ENCODE peak calls at places on chromosomes 12 and 14, in seven cellular contexts. One of them, this sample, is unnamed.

GRCh38 chr14:89504084-89504483 is 87.1 kb upstream of the FOXN3 start:
- DNase-seq in IMR-90: peak; percentile 63
- DNase-seq in transverse colon: no peak
- DNase-seq in mucosa of descending colon: no peak
- DNase-seq in BE2C: no peak
- DNase-seq in sigmoid colon: no peak
- DNase-seq in aorta: no peak
- DNase-seq in this sample: no peak

GRCh38 chr14:42140831-42141279 is 534.2 kb downstream of the LRFN5 start:
- DNase-seq in IMR-90: peak; percentile 90
- DNase-seq in sigmoid colon: no peak
- DNase-seq in aorta: no peak
- DNase-seq in BE2C: no peak
- DNase-seq in transverse colon: no peak
- DNase-seq in mucosa of descending colon: no peak
- DNase-seq in this sample: no peak

GRCh38 chr12:94191023-94191422 is 42.6 kb downstream of the PLXNC1 start:
- DNase-seq in mucosa of descending colon: no peak
- DNase-seq in sigmoid colon: no peak
- DNase-seq in transverse colon: no peak
- DNase-seq in BE2C: no peak
- DNase-seq in aorta: no peak
- DNase-seq in IMR-90: no peak
- DNase-seq in this sample: no peak

GRCh38 chr12:50765325-50765911 is 1.5 kb downstream of the ATF1 start:
- DNase-seq in transverse colon: peak; percentile 57
- DNase-seq in aorta: no peak
- DNase-seq in IMR-90: peak; percentile 56
- DNase-seq in mucosa of descending colon: no peak
- DNase-seq in sigmoid colon: no peak
- DNase-seq in BE2C: peak; percentile 51
- DNase-seq in this sample: no peak

GRCh38 chr12:122021822-122022392 is at the start of gene BCL7A:
- DNase-seq in mucosa of descending colon: peak; percentile 80
- DNase-seq in IMR-90: peak; percentile 74
- DNase-seq in transverse colon: peak; percentile 76
- DNase-seq in sigmoid colon: peak; percentile 89
- DNase-seq in BE2C: peak; percentile 80
- DNase-seq in aorta: peak; percentile 67
- DNase-seq in this sample: peak; percentile 58

GRCh38 chr14:74538411-74539391 is 45.1 kb downstream of the ISCA2 start:
- DNase-seq in transverse colon: no peak
- DNase-seq in IMR-90: no peak
- DNase-seq in mucosa of descending colon: no peak
- DNase-seq in aorta: no peak
- DNase-seq in sigmoid colon: no peak
- DNase-seq in BE2C: no peak
- DNase-seq in this sample: no peak

GRCh38 chr14:94602722-94603121 is 9.5 kb upstream of the SERPINA3 start:
- DNase-seq in sigmoid colon: peak; percentile 57
- DNase-seq in aorta: no peak
- DNase-seq in BE2C: no peak
- DNase-seq in mucosa of descending colon: no peak
- DNase-seq in transverse colon: no peak
- DNase-seq in IMR-90: no peak
- DNase-seq in this sample: no peak

GRCh38 chr12:85835417-85835809 is 796 bp downstream of the RASSF9 start:
- DNase-seq in sigmoid colon: no peak
- DNase-seq in IMR-90: peak; percentile 10
- DNase-seq in mucosa of descending colon: no peak
- DNase-seq in aorta: no peak
- DNase-seq in BE2C: no peak
- DNase-seq in transverse colon: no peak
- DNase-seq in this sample: no peak

GRCh38 chr14:58637391-58638230 is at the start of gene DACT1:
- DNase-seq in transverse colon: peak; percentile 50
- DNase-seq in BE2C: peak; percentile 51
- DNase-seq in sigmoid colon: peak; percentile 84
- DNase-seq in aorta: peak; percentile 87
- DNase-seq in IMR-90: peak; percentile 79
- DNase-seq in mucosa of descending colon: peak; percentile 60
- DNase-seq in this sample: peak; percentile 38

GRCh38 chr14:58533417-58533816 is 104.3 kb upstream of the DACT1 start:
- DNase-seq in aorta: no peak
- DNase-seq in BE2C: peak; percentile 24
- DNase-seq in mucosa of descending colon: no peak
- DNase-seq in transverse colon: no peak
- DNase-seq in IMR-90: no peak
- DNase-seq in sigmoid colon: no peak
- DNase-seq in this sample: no peak

GRCh38 chr12:69563166-69563762 is 22.0 kb upstream of the CCT2 start:
- DNase-seq in mucosa of descending colon: no peak
- DNase-seq in BE2C: no peak
- DNase-seq in aorta: no peak
- DNase-seq in sigmoid colon: no peak
- DNase-seq in transverse colon: no peak
- DNase-seq in IMR-90: no peak
- DNase-seq in this sample: no peak

GRCh38 chr12:69569236-69569635 is 16.0 kb upstream of the CCT2 start:
- DNase-seq in BE2C: no peak
- DNase-seq in mucosa of descending colon: no peak
- DNase-seq in sigmoid colon: no peak
- DNase-seq in transverse colon: no peak
- DNase-seq in IMR-90: peak; percentile 49
- DNase-seq in aorta: no peak
- DNase-seq in this sample: no peak

GRCh38 chr12:69570545-69571399 is 14.5 kb upstream of the CCT2 start:
- DNase-seq in BE2C: peak; percentile 63
- DNase-seq in mucosa of descending colon: no peak
- DNase-seq in transverse colon: peak; percentile 46
- DNase-seq in IMR-90: peak; percentile 69
- DNase-seq in aorta: peak; percentile 49
- DNase-seq in sigmoid colon: peak; percentile 68
- DNase-seq in this sample: peak; percentile 53

GRCh38 chr12:69570000-69570516 is 15.2 kb upstream of the CCT2 start:
- DNase-seq in mucosa of descending colon: no peak
- DNase-seq in aorta: no peak
- DNase-seq in transverse colon: no peak
- DNase-seq in BE2C: no peak
- DNase-seq in sigmoid colon: no peak
- DNase-seq in IMR-90: no peak
- DNase-seq in this sample: no peak

GRCh38 chr12:69566603-69567002 is 18.7 kb upstream of the CCT2 start:
- DNase-seq in transverse colon: no peak
- DNase-seq in IMR-90: no peak
- DNase-seq in aorta: no peak
- DNase-seq in BE2C: no peak
- DNase-seq in mucosa of descending colon: no peak
- DNase-seq in sigmoid colon: no peak
- DNase-seq in this sample: no peak
- H3K4me1 ChIP-seq in transverse colon: no peaks in the 10 kb centered on the region
- H3K4me1 ChIP-seq in IMR-90: peaks cover 2% of the 10 kb centered on the region
- H3K4me1 ChIP-seq in aorta: no peaks in the 10 kb centered on the region
- H3K4me1 ChIP-seq in BE2C: peaks cover 3% of the 10 kb centered on the region
- H3K4me1 ChIP-seq in mucosa of descending colon: no peaks in the 10 kb centered on the region
- H3K4me1 ChIP-seq in sigmoid colon: no peaks in the 10 kb centered on the region
- H3K4me1 ChIP-seq in this sample: no peaks in the 10 kb centered on the region

DNA sequence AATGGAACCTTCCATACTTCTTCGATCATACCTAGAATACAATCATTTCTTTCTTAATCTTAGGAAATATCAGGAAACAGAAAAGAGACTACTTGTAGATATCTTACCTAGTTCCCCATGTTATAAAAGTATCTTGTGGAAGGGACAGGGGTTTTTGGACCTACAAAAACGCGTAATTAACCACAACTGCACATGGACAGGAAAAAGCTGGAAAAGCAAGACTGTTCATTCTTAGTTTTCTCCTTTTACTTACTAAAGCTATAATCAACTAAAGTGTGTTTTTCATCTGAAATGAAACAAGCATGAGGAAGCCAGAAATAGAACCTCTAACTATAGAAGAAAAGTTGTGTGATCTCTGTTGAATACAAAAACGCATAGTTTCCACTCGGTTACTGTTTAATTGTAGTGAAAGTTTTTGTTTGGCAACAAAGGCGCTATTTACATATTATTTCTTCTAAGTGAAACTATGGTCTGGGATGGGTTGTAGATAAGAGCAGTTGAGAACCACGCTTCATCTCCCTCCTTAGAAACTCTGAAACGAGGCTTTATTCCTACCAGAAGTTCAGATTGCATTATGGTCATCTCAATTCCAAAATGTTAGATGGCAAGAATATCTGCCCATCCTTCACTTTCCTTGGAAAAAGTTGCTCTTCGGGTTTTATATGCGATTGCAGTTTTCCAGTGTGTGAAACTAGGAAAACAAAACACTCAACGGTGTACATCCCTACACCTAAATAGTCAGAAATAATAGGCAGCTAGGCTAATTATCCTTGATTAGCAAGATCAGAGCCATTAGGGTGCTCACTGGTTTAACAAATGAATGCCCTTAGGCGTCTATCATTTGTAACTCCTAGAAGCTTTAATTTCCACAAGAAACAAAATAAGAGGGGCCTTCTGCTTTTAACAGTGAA is 1.1 kb downstream of the BCAT1 start:
- DNase-seq in BE2C: no peak
- DNase-seq in mucosa of descending colon: no peak
- DNase-seq in IMR-90: no peak
- DNase-seq in transverse colon: no peak
- DNase-seq in sigmoid colon: no peak
- DNase-seq in aorta: no peak
- DNase-seq in this sample: no peak
- H3K4me1 ChIP-seq in BE2C: peaks cover 17% of the 10 kb centered on the region
- H3K4me1 ChIP-seq in mucosa of descending colon: no peaks in the 10 kb centered on the region
- H3K4me1 ChIP-seq in IMR-90: peaks cover 10% of the 10 kb centered on the region
- H3K4me1 ChIP-seq in transverse colon: peaks cover 11% of the 10 kb centered on the region
- H3K4me1 ChIP-seq in sigmoid colon: no peaks in the 10 kb centered on the region
- H3K4me1 ChIP-seq in aorta: peaks cover 2% of the 10 kb centered on the region
- H3K4me1 ChIP-seq in this sample: no peaks in the 10 kb centered on the region

GRCh38 chr12:43675048-43675904 is 83.3 kb downstream of the PUS7L start:
- DNase-seq in IMR-90: no peak
- DNase-seq in transverse colon: no peak
- DNase-seq in sigmoid colon: no peak
- DNase-seq in mucosa of descending colon: no peak
- DNase-seq in aorta: no peak
- DNase-seq in BE2C: no peak
- DNase-seq in this sample: no peak

GRCh38 chr12:43676183-43676813 is 82.3 kb downstream of the PUS7L start:
- DNase-seq in aorta: no peak
- DNase-seq in BE2C: peak; percentile 51
- DNase-seq in IMR-90: peak; percentile 1
- DNase-seq in sigmoid colon: no peak
- DNase-seq in mucosa of descending colon: no peak
- DNase-seq in transverse colon: no peak
- DNase-seq in this sample: no peak
- H3K4me1 ChIP-seq in aorta: no peaks in the 10 kb centered on the region
- H3K4me1 ChIP-seq in BE2C: no peaks in the 10 kb centered on the region
- H3K4me1 ChIP-seq in IMR-90: no peaks in the 10 kb centered on the region
- H3K4me1 ChIP-seq in sigmoid colon: no peaks in the 10 kb centered on the region
- H3K4me1 ChIP-seq in mucosa of descending colon: no peaks in the 10 kb centered on the region
- H3K4me1 ChIP-seq in transverse colon: no peaks in the 10 kb centered on the region
- H3K4me1 ChIP-seq in this sample: no peaks in the 10 kb centered on the region

GRCh38 chr12:55043542-55043941 is 23.8 kb downstream of the NEUROD4 start:
- DNase-seq in sigmoid colon: no peak
- DNase-seq in mucosa of descending colon: no peak
- DNase-seq in transverse colon: peak; percentile 10
- DNase-seq in aorta: peak; percentile 61
- DNase-seq in BE2C: no peak
- DNase-seq in IMR-90: no peak
- DNase-seq in this sample: no peak
- H3K4me1 ChIP-seq in sigmoid colon: no peaks in the 10 kb centered on the region
- H3K4me1 ChIP-seq in mucosa of descending colon: no peaks in the 10 kb centered on the region
- H3K4me1 ChIP-seq in transverse colon: no peaks in the 10 kb centered on the region
- H3K4me1 ChIP-seq in aorta: no peaks in the 10 kb centered on the region
- H3K4me1 ChIP-seq in BE2C: no peaks in the 10 kb centered on the region
- H3K4me1 ChIP-seq in IMR-90: no peaks in the 10 kb centered on the region
- H3K4me1 ChIP-seq in this sample: no peaks in the 10 kb centered on the region

DNA sequence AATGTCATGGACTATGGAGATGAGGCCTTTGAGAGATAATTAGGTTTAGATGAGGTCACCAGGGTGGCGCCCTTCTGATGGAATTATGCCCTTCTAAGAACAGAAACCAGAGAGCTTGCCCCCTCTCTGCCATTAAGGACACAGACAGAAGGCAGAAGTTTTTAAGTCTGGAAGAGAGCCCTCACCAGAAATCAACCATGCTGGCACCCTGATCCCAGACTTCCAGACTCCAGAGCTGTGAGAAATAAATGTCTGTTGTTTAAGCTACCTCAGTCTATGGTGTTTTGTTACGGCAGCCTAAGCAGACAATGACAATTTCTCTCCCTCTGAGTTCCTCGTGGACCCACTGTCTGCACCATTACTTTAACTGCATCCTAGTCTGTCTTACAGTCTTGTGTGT is 382.0 kb downstream of the GXYLT1 start:
- DNase-seq in BE2C: no peak
- DNase-seq in mucosa of descending colon: no peak
- DNase-seq in IMR-90: no peak
- DNase-seq in sigmoid colon: no peak
- DNase-seq in transverse colon: no peak
- DNase-seq in aorta: no peak
- DNase-seq in this sample: no peak
- H3K4me1 ChIP-seq in BE2C: no peaks in the 10 kb centered on the region
- H3K4me1 ChIP-seq in mucosa of descending colon: no peaks in the 10 kb centered on the region
- H3K4me1 ChIP-seq in IMR-90: no peaks in the 10 kb centered on the region
- H3K4me1 ChIP-seq in sigmoid colon: no peaks in the 10 kb centered on the region
- H3K4me1 ChIP-seq in transverse colon: no peaks in the 10 kb centered on the region
- H3K4me1 ChIP-seq in aorta: peaks cover 2% of the 10 kb centered on the region
- H3K4me1 ChIP-seq in this sample: no peaks in the 10 kb centered on the region

DNA sequence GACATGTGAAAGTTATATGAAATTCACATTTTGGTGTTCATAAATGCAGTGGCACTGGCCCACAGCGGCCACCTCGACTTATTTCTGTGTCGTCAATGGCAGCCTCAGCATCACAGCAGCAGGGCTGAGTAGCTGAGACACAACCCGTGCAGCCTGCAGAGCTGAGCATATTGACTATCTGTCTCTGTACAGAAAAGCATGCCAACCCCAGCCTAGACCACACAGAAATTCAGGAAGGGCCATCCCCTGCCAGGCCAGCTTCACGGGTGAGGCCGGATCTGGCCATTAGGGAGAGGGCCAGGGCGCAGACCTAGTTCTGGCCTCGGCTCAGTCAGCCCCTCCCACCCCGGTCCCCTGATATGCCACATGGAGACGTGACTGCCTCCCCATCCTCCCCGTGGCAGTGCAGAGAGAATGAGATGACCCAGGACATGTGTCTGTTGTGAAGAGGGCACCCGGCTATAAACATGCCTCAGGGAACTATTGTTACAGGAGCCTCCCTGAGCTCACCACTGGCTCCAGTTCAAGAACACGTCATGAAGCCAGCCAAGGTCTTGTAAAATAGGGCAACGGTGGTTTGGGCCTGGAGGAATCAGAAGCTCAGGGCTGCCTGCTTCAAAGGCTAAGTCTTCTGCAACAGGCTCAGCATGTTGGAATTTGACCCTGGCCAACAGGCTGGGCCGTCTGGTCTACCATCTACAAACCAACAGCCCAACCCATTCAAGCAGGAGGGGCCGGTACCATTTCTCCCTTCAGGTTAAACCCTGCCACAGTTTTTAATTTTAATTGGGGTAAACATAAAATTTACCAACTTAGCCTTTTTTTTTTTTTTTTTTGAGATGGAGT is 25.5 kb downstream of the SCARB1 start:
- DNase-seq in aorta: peak; percentile 76
- DNase-seq in IMR-90: peak; percentile 98
- DNase-seq in mucosa of descending colon: peak; percentile 85
- DNase-seq in sigmoid colon: peak; percentile 95
- DNase-seq in transverse colon: peak; percentile 93
- DNase-seq in BE2C: peak; percentile 96
- DNase-seq in this sample: peak; percentile 34
- H3K4me1 ChIP-seq in aorta: no peaks in the 10 kb centered on the region
- H3K4me1 ChIP-seq in IMR-90: peaks cover 5% of the 10 kb centered on the region
- H3K4me1 ChIP-seq in mucosa of descending colon: peaks cover 43% of the 10 kb centered on the region
- H3K4me1 ChIP-seq in sigmoid colon: no peaks in the 10 kb centered on the region
- H3K4me1 ChIP-seq in transverse colon: peaks cover 43% of the 10 kb centered on the region
- H3K4me1 ChIP-seq in BE2C: peaks cover 26% of the 10 kb centered on the region
- H3K4me1 ChIP-seq in this sample: peaks cover 27% of the 10 kb centered on the region